ENCODE peak calls at places on chromosomes 12 and 14, in eight cellular contexts. One of them, this sample, is unnamed.

GRCh38 chr12:89469361-89469760 is 55.2 kb downstream of the GALNT4 start:
- DNase-seq in GM12878: no peak
- DNase-seq in left lung: no peak
- DNase-seq in tibial artery: no peak
- DNase-seq in neural progenitor cell: no peak
- DNase-seq in right cardiac atrium: no peak
- DNase-seq in heart right ventricle: no peak
- DNase-seq in cardiac muscle cell: no peak
- DNase-seq in this sample: no peak

GRCh38 chr12:103909811-103910210 is 20.4 kb upstream of the HSP90B1 start:
- DNase-seq in heart right ventricle: no peak
- DNase-seq in neural progenitor cell: no peak
- DNase-seq in GM12878: no peak
- DNase-seq in right cardiac atrium: no peak
- DNase-seq in tibial artery: no peak
- DNase-seq in left lung: no peak
- DNase-seq in cardiac muscle cell: no peak
- DNase-seq in this sample: no peak

GRCh38 chr12:99059824-99060526 is 414.9 kb downstream of the APAF1 start:
- DNase-seq in tibial artery: peak; percentile 39
- DNase-seq in cardiac muscle cell: peak; percentile 45
- DNase-seq in heart right ventricle: peak; percentile 26
- DNase-seq in GM12878: no peak
- DNase-seq in left lung: no peak
- DNase-seq in right cardiac atrium: peak; percentile 47
- DNase-seq in neural progenitor cell: peak; percentile 44
- DNase-seq in this sample: peak; percentile 47

GRCh38 chr12:102504871-102505270 is 24.5 kb upstream of the IGF1 start:
- DNase-seq in heart right ventricle: no peak
- DNase-seq in left lung: no peak
- DNase-seq in right cardiac atrium: no peak
- DNase-seq in cardiac muscle cell: no peak
- DNase-seq in neural progenitor cell: no peak
- DNase-seq in tibial artery: no peak
- DNase-seq in GM12878: no peak
- DNase-seq in this sample: no peak

GRCh38 chr12:21252070-21252469 is 82.6 kb downstream of the SLCO1A2 start:
- DNase-seq in heart right ventricle: peak; percentile 12
- DNase-seq in tibial artery: no peak
- DNase-seq in cardiac muscle cell: peak; percentile 19
- DNase-seq in GM12878: no peak
- DNase-seq in right cardiac atrium: no peak
- DNase-seq in neural progenitor cell: no peak
- DNase-seq in left lung: no peak
- DNase-seq in this sample: no peak

GRCh38 chr14:88791629-88792571 is 853 bp downstream of the EML5 start:
- DNase-seq in heart right ventricle: peak; percentile 11
- DNase-seq in neural progenitor cell: peak; percentile 37
- DNase-seq in GM12878: no peak
- DNase-seq in cardiac muscle cell: peak; percentile 8
- DNase-seq in right cardiac atrium: peak; percentile 11
- DNase-seq in tibial artery: peak; percentile 29
- DNase-seq in left lung: peak; percentile 34
- DNase-seq in this sample: no peak

GRCh38 chr12:46082473-46082872 is 92.1 kb upstream of the SCAF11 start:
- DNase-seq in GM12878: no peak
- DNase-seq in right cardiac atrium: no peak
- DNase-seq in cardiac muscle cell: no peak
- DNase-seq in heart right ventricle: no peak
- DNase-seq in left lung: no peak
- DNase-seq in neural progenitor cell: no peak
- DNase-seq in tibial artery: no peak
- DNase-seq in this sample: no peak

GRCh38 chr12:109920266-109920780 is 20.2 kb downstream of the TCHP start:
- DNase-seq in left lung: no peak
- DNase-seq in GM12878: no peak
- DNase-seq in neural progenitor cell: no peak
- DNase-seq in cardiac muscle cell: no peak
- DNase-seq in heart right ventricle: no peak
- DNase-seq in right cardiac atrium: no peak
- DNase-seq in tibial artery: no peak
- DNase-seq in this sample: no peak

GRCh38 chr12:62882140-62882539 is 52.8 kb downstream of the PPM1H start:
- DNase-seq in tibial artery: no peak
- DNase-seq in heart right ventricle: no peak
- DNase-seq in cardiac muscle cell: no peak
- DNase-seq in right cardiac atrium: no peak
- DNase-seq in left lung: no peak
- DNase-seq in neural progenitor cell: no peak
- DNase-seq in GM12878: no peak
- DNase-seq in this sample: no peak

GRCh38 chr14:75884198-75884611 is 97.6 kb downstream of the TGFB3 start:
- DNase-seq in left lung: no peak
- DNase-seq in cardiac muscle cell: no peak
- DNase-seq in neural progenitor cell: peak; percentile 11
- DNase-seq in heart right ventricle: no peak
- DNase-seq in right cardiac atrium: no peak
- DNase-seq in GM12878: no peak
- DNase-seq in tibial artery: no peak
- DNase-seq in this sample: peak; percentile 1

GRCh38 chr12:29278673-29279420 is 102.1 kb downstream of the ERGIC2 start:
- DNase-seq in tibial artery: no peak
- DNase-seq in left lung: no peak
- DNase-seq in heart right ventricle: no peak
- DNase-seq in cardiac muscle cell: no peak
- DNase-seq in neural progenitor cell: no peak
- DNase-seq in right cardiac atrium: no peak
- DNase-seq in GM12878: no peak
- DNase-seq in this sample: no peak

GRCh38 chr12:89936631-89937030 is 228.0 kb upstream of the ATP2B1 start:
- DNase-seq in right cardiac atrium: no peak
- DNase-seq in left lung: no peak
- DNase-seq in heart right ventricle: no peak
- DNase-seq in GM12878: no peak
- DNase-seq in tibial artery: no peak
- DNase-seq in cardiac muscle cell: no peak
- DNase-seq in neural progenitor cell: no peak
- DNase-seq in this sample: no peak

GRCh38 chr12:122090759-122091535 is 12.4 kb downstream of the MLXIP start:
- DNase-seq in tibial artery: peak; percentile 67
- DNase-seq in heart right ventricle: no peak
- DNase-seq in right cardiac atrium: no peak
- DNase-seq in neural progenitor cell: no peak
- DNase-seq in GM12878: no peak
- DNase-seq in left lung: no peak
- DNase-seq in cardiac muscle cell: no peak
- DNase-seq in this sample: peak; percentile 97

GRCh38 chr12:54853933-54854538 is at the start of gene MUCL1:
- DNase-seq in GM12878: peak; percentile 28
- DNase-seq in right cardiac atrium: no peak
- DNase-seq in tibial artery: peak; percentile 29
- DNase-seq in cardiac muscle cell: peak; percentile 65
- DNase-seq in left lung: no peak
- DNase-seq in neural progenitor cell: peak; percentile 76
- DNase-seq in heart right ventricle: no peak
- DNase-seq in this sample: peak; percentile 71

GRCh38 chr14:63713765-63714164 is 14.1 kb downstream of the SGPP1 start:
- DNase-seq in GM12878: no peak
- DNase-seq in heart right ventricle: no peak
- DNase-seq in tibial artery: no peak
- DNase-seq in cardiac muscle cell: no peak
- DNase-seq in neural progenitor cell: no peak
- DNase-seq in right cardiac atrium: no peak
- DNase-seq in left lung: no peak
- DNase-seq in this sample: peak; percentile 58

GRCh38 chr12:116849216-116849615 is 32.0 kb downstream of the HRK start:
- DNase-seq in right cardiac atrium: no peak
- DNase-seq in GM12878: no peak
- DNase-seq in tibial artery: no peak
- DNase-seq in heart right ventricle: no peak
- DNase-seq in left lung: no peak
- DNase-seq in cardiac muscle cell: no peak
- DNase-seq in neural progenitor cell: no peak
- DNase-seq in this sample: no peak

GRCh38 chr12:124433147-124433874 is 134.1 kb downstream of the NCOR2 start:
- DNase-seq in heart right ventricle: peak; percentile 80
- DNase-seq in tibial artery: peak; percentile 60
- DNase-seq in GM12878: no peak
- DNase-seq in cardiac muscle cell: no peak
- DNase-seq in right cardiac atrium: peak; percentile 81
- DNase-seq in left lung: no peak
- DNase-seq in neural progenitor cell: no peak
- DNase-seq in this sample: no peak

GRCh38 chr14:74038015-74038859 is 19.1 kb downstream of the BBOF1 start:
- DNase-seq in neural progenitor cell: peak; percentile 52
- DNase-seq in GM12878: no peak
- DNase-seq in cardiac muscle cell: peak; percentile 53
- DNase-seq in heart right ventricle: no peak
- DNase-seq in tibial artery: no peak
- DNase-seq in right cardiac atrium: no peak
- DNase-seq in left lung: no peak
- DNase-seq in this sample: peak; percentile 34

DNA sequence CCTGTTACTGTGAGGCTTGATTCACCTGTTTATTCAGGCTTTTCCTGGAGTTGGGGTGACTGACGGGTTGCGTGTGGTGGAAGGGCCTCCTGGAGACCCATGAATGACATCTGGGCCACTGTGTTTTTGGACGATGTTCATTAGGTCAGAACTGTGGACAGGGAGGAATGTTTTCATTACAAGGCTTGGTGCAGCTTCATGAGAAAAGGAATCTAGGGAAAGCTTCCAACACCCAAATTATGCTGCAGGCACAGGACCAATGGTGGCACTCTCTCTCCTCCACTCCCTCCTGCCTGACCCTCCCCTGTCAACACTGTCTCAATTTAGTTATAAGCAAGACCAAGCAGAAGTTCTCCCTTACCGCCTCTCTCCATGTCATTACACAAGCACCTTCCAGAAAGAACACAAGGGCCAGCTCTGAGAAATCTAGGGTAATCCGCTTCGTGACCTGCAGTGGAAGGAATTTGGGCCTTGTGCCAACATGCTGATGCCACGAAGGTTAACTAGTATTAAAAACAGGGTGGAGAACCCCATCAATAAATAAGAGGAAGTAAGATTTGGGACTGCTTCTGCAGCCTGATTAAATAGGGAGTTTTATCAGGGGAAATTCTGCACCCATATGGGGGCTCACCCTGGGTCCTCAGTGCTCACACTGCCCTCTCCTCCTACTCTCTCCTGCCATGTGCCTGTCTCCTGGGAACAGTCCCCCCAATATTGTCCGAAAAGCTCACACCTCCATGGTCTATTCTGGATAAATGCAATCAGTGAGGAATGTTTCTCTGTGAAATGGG is 200.3 kb downstream of the KTN1 start:
- DNase-seq in neural progenitor cell: no peak
- DNase-seq in GM12878: no peak
- DNase-seq in left lung: peak; percentile 50
- DNase-seq in cardiac muscle cell: peak; percentile 49
- DNase-seq in tibial artery: peak; percentile 48
- DNase-seq in right cardiac atrium: peak; percentile 72
- DNase-seq in heart right ventricle: no peak
- DNase-seq in this sample: no peak
- H3K27ac ChIP-seq in neural progenitor cell: no peak overlapping the region
- H3K27ac ChIP-seq in GM12878: no peak overlapping the region
- H3K27ac ChIP-seq in left lung: no peak overlapping the region
- H3K27ac ChIP-seq in cardiac muscle cell: no peak overlapping the region
- H3K27ac ChIP-seq in tibial artery: peak overlapping the region; percentile 46
- H3K27ac ChIP-seq in right cardiac atrium: peak overlapping the region; percentile 34
- H3K27ac ChIP-seq in heart right ventricle: no peak overlapping the region
- H3K27ac ChIP-seq in this sample: no peak overlapping the region

DNA sequence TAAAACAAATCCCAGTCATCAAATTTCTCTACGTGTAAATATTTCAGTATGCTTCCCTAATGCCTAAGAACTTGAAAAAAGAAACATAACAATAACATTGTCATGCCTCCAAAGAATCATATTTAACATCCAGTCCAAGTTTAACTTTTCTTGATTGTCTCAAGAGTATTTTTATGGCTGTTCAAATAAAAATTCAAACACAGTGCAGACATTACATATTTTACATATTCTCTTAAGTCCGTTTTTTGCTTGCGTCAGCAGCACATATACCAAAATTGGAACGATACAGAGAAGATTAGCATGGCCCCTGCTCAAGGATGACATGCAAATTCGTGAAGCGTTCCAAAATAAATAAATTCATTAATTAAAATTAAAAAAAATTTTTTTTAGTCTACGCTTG is 23.3 kb upstream of the EEA1 start:
- DNase-seq in GM12878: no peak
- DNase-seq in heart right ventricle: no peak
- DNase-seq in cardiac muscle cell: no peak
- DNase-seq in tibial artery: no peak
- DNase-seq in right cardiac atrium: no peak
- DNase-seq in left lung: no peak
- DNase-seq in neural progenitor cell: no peak
- DNase-seq in this sample: no peak
- H3K4me1 ChIP-seq in GM12878: no peaks in the 10 kb centered on the region
- H3K4me1 ChIP-seq in heart right ventricle: no peaks in the 10 kb centered on the region
- H3K4me1 ChIP-seq in cardiac muscle cell: no peaks in the 10 kb centered on the region
- H3K4me1 ChIP-seq in tibial artery: no peaks in the 10 kb centered on the region
- H3K4me1 ChIP-seq in right cardiac atrium: no peaks in the 10 kb centered on the region
- H3K4me1 ChIP-seq in left lung: no peaks in the 10 kb centered on the region
- H3K4me1 ChIP-seq in neural progenitor cell: no peaks in the 10 kb centered on the region
- H3K4me1 ChIP-seq in this sample: no peaks in the 10 kb centered on the region

DNA sequence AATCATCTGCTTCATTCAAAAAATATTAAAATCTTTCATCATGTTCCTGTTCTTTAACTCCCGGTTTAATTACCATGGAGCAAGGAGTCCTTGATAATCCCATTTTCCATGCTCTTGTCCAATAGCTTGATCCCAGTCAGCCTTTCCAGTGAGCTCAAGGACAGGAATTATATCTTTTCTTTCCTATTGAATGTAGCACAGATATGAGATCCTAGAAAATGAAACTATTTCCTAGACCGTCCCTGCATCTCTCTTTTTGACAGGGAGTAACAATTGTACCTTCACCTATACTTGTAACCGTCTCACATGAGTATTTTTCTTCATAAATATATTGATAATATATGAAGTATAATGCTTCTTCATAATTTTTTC is 35.6 kb downstream of the PIK3C2G start:
- DNase-seq in right cardiac atrium: no peak
- DNase-seq in left lung: no peak
- DNase-seq in tibial artery: no peak
- DNase-seq in GM12878: no peak
- DNase-seq in cardiac muscle cell: no peak
- DNase-seq in neural progenitor cell: no peak
- DNase-seq in heart right ventricle: no peak
- DNase-seq in this sample: no peak
- H3K27ac ChIP-seq in right cardiac atrium: no peak overlapping the region
- H3K27ac ChIP-seq in left lung: no peak overlapping the region
- H3K27ac ChIP-seq in tibial artery: no peak overlapping the region
- H3K27ac ChIP-seq in GM12878: no peak overlapping the region
- H3K27ac ChIP-seq in cardiac muscle cell: no peak overlapping the region
- H3K27ac ChIP-seq in neural progenitor cell: no peak overlapping the region
- H3K27ac ChIP-seq in heart right ventricle: peak overlapping the region; percentile 28
- H3K27ac ChIP-seq in this sample: no peak overlapping the region

GRCh38 chr14:104728631-104729030 is 4.6 kb downstream of the ADSS1 start:
- DNase-seq in right cardiac atrium: no peak
- DNase-seq in GM12878: no peak
- DNase-seq in heart right ventricle: no peak
- DNase-seq in tibial artery: no peak
- DNase-seq in cardiac muscle cell: no peak
- DNase-seq in left lung: no peak
- DNase-seq in neural progenitor cell: no peak
- DNase-seq in this sample: no peak
- H3K4me1 ChIP-seq in right cardiac atrium: peaks cover 6% of the 10 kb centered on the region
- H3K4me1 ChIP-seq in GM12878: no peaks in the 10 kb centered on the region
- H3K4me1 ChIP-seq in heart right ventricle: peaks cover 63% of the 10 kb centered on the region
- H3K4me1 ChIP-seq in tibial artery: peaks cover 92% of the 10 kb centered on the region
- H3K4me1 ChIP-seq in cardiac muscle cell: no peaks in the 10 kb centered on the region
- H3K4me1 ChIP-seq in left lung: peaks cover 31% of the 10 kb centered on the region
- H3K4me1 ChIP-seq in neural progenitor cell: peaks cover 13% of the 10 kb centered on the region
- H3K4me1 ChIP-seq in this sample: no peaks in the 10 kb centered on the region

GRCh38 chr14:94321421-94322271 is 1.5 kb downstream of the SERPINA6 start:
- DNase-seq in cardiac muscle cell: no peak
- DNase-seq in neural progenitor cell: no peak
- DNase-seq in tibial artery: no peak
- DNase-seq in left lung: no peak
- DNase-seq in GM12878: no peak
- DNase-seq in heart right ventricle: no peak
- DNase-seq in right cardiac atrium: no peak
- DNase-seq in this sample: no peak
- H3K27ac ChIP-seq in cardiac muscle cell: no peak overlapping the region
- H3K27ac ChIP-seq in neural progenitor cell: no peak overlapping the region
- H3K27ac ChIP-seq in tibial artery: no peak overlapping the region
- H3K27ac ChIP-seq in left lung: no peak overlapping the region
- H3K27ac ChIP-seq in GM12878: no peak overlapping the region
- H3K27ac ChIP-seq in heart right ventricle: no peak overlapping the region
- H3K27ac ChIP-seq in right cardiac atrium: no peak overlapping the region
- H3K27ac ChIP-seq in this sample: no peak overlapping the region

This sample was measured in trophoblast cell.